ENCODE peak calls at places on chromosomes 6 and 20, in four cellular contexts. One of them, this sample, is unnamed.

GRCh38 chr6:108589244-108589730 is 28.6 kb downstream of the FOXO3 start:
- DNase-seq in T-helper 1 cell: no peak
- DNase-seq in HepG2: peak
- DNase-seq in M059J: peak
- DNase-seq in this sample: peak

GRCh38 chr6:4314201-4314707 is 178.9 kb upstream of the ECI2 start:
- DNase-seq in T-helper 1 cell: no peak
- DNase-seq in HepG2: no peak
- DNase-seq in M059J: no peak
- DNase-seq in this sample: no peak

GRCh38 chr6:39931607-39932006 is 2.7 kb downstream of the MOCS1 start:
- DNase-seq in T-helper 1 cell: no peak
- DNase-seq in HepG2: no peak
- DNase-seq in M059J: no peak
- DNase-seq in this sample: no peak

GRCh38 chr6:3251462-3252314 is 7.1 kb upstream of the PSMG4 start:
- DNase-seq in T-helper 1 cell: peak
- DNase-seq in HepG2: peak
- DNase-seq in M059J: peak
- DNase-seq in this sample: peak

GRCh38 chr6:125888989-125889656 is 67.4 kb upstream of the HINT3 start:
- DNase-seq in T-helper 1 cell: no peak
- DNase-seq in HepG2: peak
- DNase-seq in M059J: peak
- DNase-seq in this sample: peak

GRCh38 chr20:49914310-49915117 is 815 bp downstream of the SPATA2 start:
- DNase-seq in T-helper 1 cell: no peak
- DNase-seq in HepG2: no peak
- DNase-seq in M059J: peak
- DNase-seq in this sample: peak

GRCh38 chr6:162443101-162443500 is 284.5 kb downstream of the PRKN start:
- DNase-seq in T-helper 1 cell: no peak
- DNase-seq in HepG2: no peak
- DNase-seq in M059J: peak
- DNase-seq in this sample: no peak

GRCh38 chr6:168562576-168563151 is 121.7 kb downstream of the SMOC2 start:
- DNase-seq in T-helper 1 cell: no peak
- DNase-seq in HepG2: no peak
- DNase-seq in M059J: no peak
- DNase-seq in this sample: no peak

GRCh38 chr20:47411161-47411560 is 54.7 kb upstream of the ZMYND8 start:
- DNase-seq in T-helper 1 cell: no peak
- DNase-seq in HepG2: no peak
- DNase-seq in M059J: no peak
- DNase-seq in this sample: no peak

GRCh38 chr20:21391495-21392298 is 5.6 kb downstream of the NKX2-4 start:
- DNase-seq in T-helper 1 cell: no peak
- DNase-seq in HepG2: no peak
- DNase-seq in M059J: no peak
- DNase-seq in this sample: no peak

GRCh38 chr20:60108397-60108796 is 150.2 kb downstream of the CDH26 start:
- DNase-seq in T-helper 1 cell: no peak
- DNase-seq in HepG2: no peak
- DNase-seq in M059J: peak
- DNase-seq in this sample: no peak

GRCh38 chr20:25280051-25280573 is 32.2 kb downstream of the PYGB start:
- DNase-seq in T-helper 1 cell: no peak
- DNase-seq in HepG2: no peak
- DNase-seq in M059J: no peak
- DNase-seq in this sample: no peak

GRCh38 chr6:42251911-42252637 is 34.4 kb upstream of the MRPS10 start:
- DNase-seq in T-helper 1 cell: no peak
- DNase-seq in HepG2: peak
- DNase-seq in M059J: peak
- DNase-seq in this sample: peak

GRCh38 chr6:15596241-15596896 is 66.5 kb downstream of the DTNBP1 start:
- DNase-seq in T-helper 1 cell: no peak
- DNase-seq in HepG2: no peak
- DNase-seq in M059J: no peak
- DNase-seq in this sample: no peak

GRCh38 chr6:86629123-86629522 is 308.2 kb upstream of the HTR1E start:
- DNase-seq in T-helper 1 cell: no peak
- DNase-seq in HepG2: no peak
- DNase-seq in M059J: no peak
- DNase-seq in this sample: no peak

GRCh38 chr6:88360203-88360797 is 194.2 kb upstream of the CNR1 start:
- DNase-seq in T-helper 1 cell: no peak
- DNase-seq in HepG2: peak
- DNase-seq in M059J: peak
- DNase-seq in this sample: no peak

GRCh38 chr6:33595001-33595846 is 15.1 kb upstream of the BAK1 start:
- DNase-seq in T-helper 1 cell: no peak
- DNase-seq in HepG2: no peak
- DNase-seq in M059J: peak
- DNase-seq in this sample: no peak

GRCh38 chr6:43171284-43172126 is 436 bp downstream of the SRF start:
- DNase-seq in T-helper 1 cell: no peak
- DNase-seq in HepG2: no peak
- DNase-seq in M059J: peak
- DNase-seq in this sample: no peak

GRCh38 chr20:1302578-1303541 is 26.1 kb downstream of the SDCBP2 start:
- DNase-seq in T-helper 1 cell: no peak
- DNase-seq in HepG2: no peak
- DNase-seq in M059J: peak
- DNase-seq in this sample: peak

GRCh38 chr6:102815207-102815606 is 1421.7 kb downstream of the GRIK2 start:
- DNase-seq in T-helper 1 cell: no peak
- DNase-seq in HepG2: no peak
- DNase-seq in M059J: no peak
- DNase-seq in this sample: no peak

GRCh38 chr6:72849346-72849745 is 227.5 kb downstream of the KCNQ5 start:
- DNase-seq in T-helper 1 cell: no peak
- DNase-seq in HepG2: no peak
- DNase-seq in M059J: no peak
- DNase-seq in this sample: no peak

GRCh38 chr6:101614774-101615173 is 221.3 kb downstream of the GRIK2 start:
- DNase-seq in T-helper 1 cell: no peak
- DNase-seq in HepG2: no peak
- DNase-seq in M059J: peak
- DNase-seq in this sample: no peak

GRCh38 chr20:34180460-34181108 is 60.6 kb upstream of the ASIP start:
- DNase-seq in T-helper 1 cell: no peak
- DNase-seq in HepG2: no peak
- DNase-seq in M059J: peak
- DNase-seq in this sample: peak

GRCh38 chr20:58852559-58853271 is at the start of gene GNAS:
- DNase-seq in T-helper 1 cell: no peak
- DNase-seq in HepG2: peak
- DNase-seq in M059J: peak
- DNase-seq in this sample: no peak

GRCh38 chr20:12068146-12068545 is 150.5 kb downstream of the BTBD3 start:
- DNase-seq in T-helper 1 cell: no peak
- DNase-seq in HepG2: no peak
- DNase-seq in M059J: peak
- DNase-seq in this sample: no peak

GRCh38 chr20:12113468-12114371 is 196.0 kb downstream of the BTBD3 start:
- DNase-seq in T-helper 1 cell: no peak
- DNase-seq in HepG2: no peak
- DNase-seq in M059J: peak
- DNase-seq in this sample: peak

GRCh38 chr20:40010483-40010882 is 678.6 kb downstream of the MAFB start:
- DNase-seq in T-helper 1 cell: no peak
- DNase-seq in HepG2: no peak
- DNase-seq in M059J: peak
- DNase-seq in this sample: no peak

GRCh38 chr6:158654960-158655485 is 5.2 kb downstream of the SYTL3 start:
- DNase-seq in T-helper 1 cell: no peak
- DNase-seq in HepG2: no peak
- DNase-seq in M059J: peak
- DNase-seq in this sample: peak

This sample was measured in HT-29.